ENCODE peak calls at places on chromosomes 12 and 14, in five cellular contexts. One of them, this sample, is unnamed.

GRCh38 chr12:6135071-6135470 is 10.6 kb upstream of the VWF start:
- DNase-seq in anterior cingulate cortex: no peak
- DNase-seq in AG08396: no peak
- DNase-seq in ascending aorta: no peak
- DNase-seq in substantia nigra: no peak
- DNase-seq in this sample: no peak

GRCh38 chr12:16027012-16027411 is 115.9 kb downstream of the DERA start:
- DNase-seq in substantia nigra: no peak
- DNase-seq in anterior cingulate cortex: no peak
- DNase-seq in ascending aorta: no peak
- DNase-seq in AG08396: no peak
- DNase-seq in this sample: no peak

GRCh38 chr12:122853582-122854245 is 18.5 kb downstream of the HIP1R start:
- DNase-seq in ascending aorta: no peak
- DNase-seq in AG08396: no peak
- DNase-seq in anterior cingulate cortex: no peak
- DNase-seq in substantia nigra: no peak
- DNase-seq in this sample: no peak

GRCh38 chr12:6839482-6840201 is 1.1 kb upstream of the GNB3 start:
- DNase-seq in AG08396: no peak
- DNase-seq in anterior cingulate cortex: no peak
- DNase-seq in ascending aorta: no peak
- DNase-seq in substantia nigra: no peak
- DNase-seq in this sample: peak

GRCh38 chr12:132268674-132269073 is 60.7 kb downstream of the GALNT9 start:
- DNase-seq in anterior cingulate cortex: no peak
- DNase-seq in ascending aorta: no peak
- DNase-seq in substantia nigra: no peak
- DNase-seq in AG08396: no peak
- DNase-seq in this sample: no peak

GRCh38 chr14:24427537-24428508 is 1.6 kb downstream of the CBLN3 start:
- DNase-seq in ascending aorta: peak
- DNase-seq in AG08396: no peak
- DNase-seq in anterior cingulate cortex: no peak
- DNase-seq in substantia nigra: no peak
- DNase-seq in this sample: no peak

GRCh38 chr12:84973026-84973425 is 60.4 kb upstream of the SLC6A15 start:
- DNase-seq in AG08396: no peak
- DNase-seq in substantia nigra: no peak
- DNase-seq in ascending aorta: no peak
- DNase-seq in anterior cingulate cortex: no peak
- DNase-seq in this sample: no peak

GRCh38 chr12:95557625-95558024 is 6.3 kb upstream of the USP44 start:
- DNase-seq in substantia nigra: no peak
- DNase-seq in AG08396: no peak
- DNase-seq in anterior cingulate cortex: no peak
- DNase-seq in ascending aorta: no peak
- DNase-seq in this sample: peak

GRCh38 chr14:50757702-50758101 is 73.3 kb downstream of the NIN start:
- DNase-seq in ascending aorta: no peak
- DNase-seq in AG08396: no peak
- DNase-seq in anterior cingulate cortex: no peak
- DNase-seq in substantia nigra: no peak
- DNase-seq in this sample: no peak

GRCh38 chr12:59383426-59383822 is 212.4 kb upstream of the SLC16A7 start:
- DNase-seq in anterior cingulate cortex: no peak
- DNase-seq in ascending aorta: no peak
- DNase-seq in substantia nigra: no peak
- DNase-seq in AG08396: no peak
- DNase-seq in this sample: no peak

GRCh38 chr14:61280526-61281185 is 482 bp downstream of the TMEM30B start:
- DNase-seq in anterior cingulate cortex: no peak
- DNase-seq in ascending aorta: peak
- DNase-seq in substantia nigra: no peak
- DNase-seq in AG08396: peak
- DNase-seq in this sample: peak

GRCh38 chr14:101878222-101879211 is 85.9 kb upstream of the DYNC1H1 start:
- DNase-seq in substantia nigra: no peak
- DNase-seq in ascending aorta: no peak
- DNase-seq in anterior cingulate cortex: no peak
- DNase-seq in AG08396: no peak
- DNase-seq in this sample: peak

GRCh38 chr14:64825498-64825897 is 54.2 kb downstream of the SPTB start:
- DNase-seq in anterior cingulate cortex: no peak
- DNase-seq in substantia nigra: no peak
- DNase-seq in ascending aorta: no peak
- DNase-seq in AG08396: no peak
- DNase-seq in this sample: no peak

GRCh38 chr12:82688035-82688501 is 1.4 kb downstream of the TMTC2 start:
- DNase-seq in anterior cingulate cortex: no peak
- DNase-seq in AG08396: no peak
- DNase-seq in substantia nigra: no peak
- DNase-seq in ascending aorta: no peak
- DNase-seq in this sample: no peak

GRCh38 chr14:35687335-35687939 is 121.7 kb downstream of the RALGAPA1 start:
- DNase-seq in ascending aorta: no peak
- DNase-seq in AG08396: peak
- DNase-seq in anterior cingulate cortex: no peak
- DNase-seq in substantia nigra: no peak
- DNase-seq in this sample: peak

GRCh38 chr12:13959131-13959734 is 22.2 kb downstream of the GRIN2B start:
- DNase-seq in anterior cingulate cortex: no peak
- DNase-seq in substantia nigra: no peak
- DNase-seq in ascending aorta: no peak
- DNase-seq in AG08396: no peak
- DNase-seq in this sample: peak

GRCh38 chr12:47576256-47576655 is 129.6 kb downstream of the RPAP3 start:
- DNase-seq in anterior cingulate cortex: no peak
- DNase-seq in AG08396: no peak
- DNase-seq in ascending aorta: no peak
- DNase-seq in substantia nigra: no peak
- DNase-seq in this sample: no peak

GRCh38 chr14:104885031-104885972 is 20.2 kb downstream of the CEP170B start:
- DNase-seq in ascending aorta: peak
- DNase-seq in substantia nigra: no peak
- DNase-seq in AG08396: no peak
- DNase-seq in anterior cingulate cortex: no peak
- DNase-seq in this sample: no peak